ENCODE peak calls at places on chromosomes 11 and 22, in six cellular contexts. One of them, this sample, is unnamed. For H3K4me1, the result is how much of the 10 kb centered on the place peaks cover.

GRCh38 chr11:110968348-110969062 is 256.3 kb upstream of the ARHGAP20 start:
- DNase-seq in CD4-positive, CD25-positive, alpha-beta regulatory T cell: no peak
- DNase-seq in adipocyte: no peak
- DNase-seq in transverse colon: no peak
- DNase-seq in HCT116: no peak
- DNase-seq in right lobe of liver: no peak
- DNase-seq in this sample: no peak

GRCh38 chr22:41380993-41381328 is 781 bp upstream of the TEF start:
- DNase-seq in right lobe of liver: no peak
- DNase-seq in CD4-positive, CD25-positive, alpha-beta regulatory T cell: no peak
- DNase-seq in HCT116: peak
- DNase-seq in transverse colon: peak
- DNase-seq in adipocyte: peak
- DNase-seq in this sample: peak

GRCh38 chr22:49381595-49382450 is 445.9 kb downstream of the BRD1 start:
- DNase-seq in CD4-positive, CD25-positive, alpha-beta regulatory T cell: no peak
- DNase-seq in right lobe of liver: no peak
- DNase-seq in transverse colon: no peak
- DNase-seq in adipocyte: no peak
- DNase-seq in HCT116: no peak
- DNase-seq in this sample: no peak

GRCh38 chr11:120400564-120401364 is 64.6 kb downstream of the ARHGEF12 start:
- DNase-seq in right lobe of liver: no peak
- DNase-seq in CD4-positive, CD25-positive, alpha-beta regulatory T cell: no peak
- DNase-seq in adipocyte: peak
- DNase-seq in HCT116: peak
- DNase-seq in transverse colon: peak
- DNase-seq in this sample: no peak

GRCh38 chr11:17343907-17344306 is 7.7 kb upstream of the NCR3LG1 start:
- DNase-seq in CD4-positive, CD25-positive, alpha-beta regulatory T cell: no peak
- DNase-seq in right lobe of liver: no peak
- DNase-seq in adipocyte: peak
- DNase-seq in transverse colon: no peak
- DNase-seq in HCT116: peak
- DNase-seq in this sample: no peak

GRCh38 chr11:44734982-44735381 is 8.2 kb downstream of the TSPAN18 start:
- DNase-seq in right lobe of liver: no peak
- DNase-seq in adipocyte: no peak
- DNase-seq in transverse colon: no peak
- DNase-seq in CD4-positive, CD25-positive, alpha-beta regulatory T cell: no peak
- DNase-seq in HCT116: no peak
- DNase-seq in this sample: no peak

GRCh38 chr11:114171257-114172054 is 111.9 kb downstream of the ZBTB16 start:
- DNase-seq in CD4-positive, CD25-positive, alpha-beta regulatory T cell: no peak
- DNase-seq in transverse colon: peak
- DNase-seq in adipocyte: no peak
- DNase-seq in right lobe of liver: peak
- DNase-seq in HCT116: no peak
- DNase-seq in this sample: peak

GRCh38 chr11:6431861-6432260 is 8.9 kb downstream of the HPX start:
- DNase-seq in adipocyte: peak
- DNase-seq in HCT116: peak
- DNase-seq in right lobe of liver: no peak
- DNase-seq in transverse colon: no peak
- DNase-seq in CD4-positive, CD25-positive, alpha-beta regulatory T cell: no peak
- DNase-seq in this sample: no peak

GRCh38 chr11:114061053-114062049 is 1.8 kb downstream of the ZBTB16 start:
- DNase-seq in CD4-positive, CD25-positive, alpha-beta regulatory T cell: no peak
- DNase-seq in HCT116: no peak
- DNase-seq in right lobe of liver: peak
- DNase-seq in adipocyte: peak
- DNase-seq in transverse colon: no peak
- DNase-seq in this sample: peak

GRCh38 chr11:17763244-17763643 is 28.7 kb downstream of the KCNC1 start:
- DNase-seq in transverse colon: no peak
- DNase-seq in right lobe of liver: no peak
- DNase-seq in HCT116: no peak
- DNase-seq in adipocyte: no peak
- DNase-seq in CD4-positive, CD25-positive, alpha-beta regulatory T cell: no peak
- DNase-seq in this sample: no peak

GRCh38 chr11:115653926-115654325 is 149.7 kb upstream of the CADM1 start:
- DNase-seq in right lobe of liver: no peak
- DNase-seq in CD4-positive, CD25-positive, alpha-beta regulatory T cell: no peak
- DNase-seq in transverse colon: peak
- DNase-seq in HCT116: no peak
- DNase-seq in adipocyte: no peak
- DNase-seq in this sample: no peak

GRCh38 chr11:65911682-65912568 is 6.9 kb downstream of the C11orf68 start:
- DNase-seq in transverse colon: peak
- DNase-seq in right lobe of liver: no peak
- DNase-seq in adipocyte: peak
- DNase-seq in CD4-positive, CD25-positive, alpha-beta regulatory T cell: no peak
- DNase-seq in HCT116: peak
- DNase-seq in this sample: no peak

GRCh38 chr11:130024356-130024755 is 21.7 kb upstream of the PRDM10 start:
- DNase-seq in CD4-positive, CD25-positive, alpha-beta regulatory T cell: no peak
- DNase-seq in transverse colon: no peak
- DNase-seq in right lobe of liver: no peak
- DNase-seq in adipocyte: no peak
- DNase-seq in HCT116: no peak
- DNase-seq in this sample: no peak

GRCh38 chr22:32535531-32536190 is 61.0 kb downstream of the FBXO7 start:
- DNase-seq in right lobe of liver: no peak
- DNase-seq in CD4-positive, CD25-positive, alpha-beta regulatory T cell: no peak
- DNase-seq in transverse colon: no peak
- DNase-seq in HCT116: no peak
- DNase-seq in adipocyte: no peak
- DNase-seq in this sample: no peak

GRCh38 chr22:36433318-36434231 is 45.8 kb upstream of the MYH9 start:
- DNase-seq in adipocyte: no peak
- DNase-seq in HCT116: no peak
- DNase-seq in right lobe of liver: peak
- DNase-seq in CD4-positive, CD25-positive, alpha-beta regulatory T cell: no peak
- DNase-seq in transverse colon: peak
- DNase-seq in this sample: peak

GRCh38 chr11:129319751-129320150 is 55.9 kb upstream of the BARX2 start:
- DNase-seq in transverse colon: no peak
- DNase-seq in right lobe of liver: no peak
- DNase-seq in CD4-positive, CD25-positive, alpha-beta regulatory T cell: no peak
- DNase-seq in adipocyte: no peak
- DNase-seq in HCT116: no peak
- DNase-seq in this sample: no peak

GRCh38 chr11:8090756-8091155 is 9.7 kb downstream of the TUB start:
- DNase-seq in CD4-positive, CD25-positive, alpha-beta regulatory T cell: no peak
- DNase-seq in adipocyte: peak
- DNase-seq in HCT116: peak
- DNase-seq in transverse colon: no peak
- DNase-seq in right lobe of liver: no peak
- DNase-seq in this sample: no peak

GRCh38 chr11:4068962-4069361 is 25.6 kb upstream of the RRM1 start:
- DNase-seq in right lobe of liver: no peak
- DNase-seq in HCT116: no peak
- DNase-seq in transverse colon: no peak
- DNase-seq in CD4-positive, CD25-positive, alpha-beta regulatory T cell: no peak
- DNase-seq in adipocyte: no peak
- DNase-seq in this sample: no peak
- H3K4me1 ChIP-seq in right lobe of liver: under half
- H3K4me1 ChIP-seq in HCT116: under half
- H3K4me1 ChIP-seq in transverse colon: under half
- H3K4me1 ChIP-seq in CD4-positive, CD25-positive, alpha-beta regulatory T cell: under half
- H3K4me1 ChIP-seq in adipocyte: under half
- H3K4me1 ChIP-seq in this sample: under half

GRCh38 chr11:34564406-34564805 is 50.8 kb upstream of the ELF5 start:
- DNase-seq in HCT116: peak
- DNase-seq in right lobe of liver: no peak
- DNase-seq in adipocyte: peak
- DNase-seq in CD4-positive, CD25-positive, alpha-beta regulatory T cell: no peak
- DNase-seq in transverse colon: no peak
- DNase-seq in this sample: no peak

GRCh38 chr11:34564807-34565241 is 51.2 kb upstream of the ELF5 start:
- DNase-seq in HCT116: no peak
- DNase-seq in transverse colon: no peak
- DNase-seq in right lobe of liver: peak
- DNase-seq in adipocyte: peak
- DNase-seq in CD4-positive, CD25-positive, alpha-beta regulatory T cell: no peak
- DNase-seq in this sample: no peak

GRCh38 chr11:34566209-34566551 is 52.6 kb upstream of the ELF5 start:
- DNase-seq in transverse colon: no peak
- DNase-seq in adipocyte: no peak
- DNase-seq in CD4-positive, CD25-positive, alpha-beta regulatory T cell: no peak
- DNase-seq in right lobe of liver: no peak
- DNase-seq in HCT116: no peak
- DNase-seq in this sample: no peak

GRCh38 chr11:34566736-34567135 is 53.1 kb upstream of the ELF5 start:
- DNase-seq in CD4-positive, CD25-positive, alpha-beta regulatory T cell: no peak
- DNase-seq in transverse colon: no peak
- DNase-seq in HCT116: no peak
- DNase-seq in right lobe of liver: no peak
- DNase-seq in adipocyte: no peak
- DNase-seq in this sample: no peak

GRCh38 chr11:34565417-34566208 is 52.0 kb upstream of the ELF5 start:
- DNase-seq in adipocyte: no peak
- DNase-seq in CD4-positive, CD25-positive, alpha-beta regulatory T cell: no peak
- DNase-seq in transverse colon: no peak
- DNase-seq in HCT116: peak
- DNase-seq in right lobe of liver: no peak
- DNase-seq in this sample: no peak
- H3K4me3 ChIP-seq in adipocyte: no peak
- H3K4me3 ChIP-seq in CD4-positive, CD25-positive, alpha-beta regulatory T cell: no peak
- H3K4me3 ChIP-seq in transverse colon: no peak
- H3K4me3 ChIP-seq in HCT116: no peak
- H3K4me3 ChIP-seq in right lobe of liver: no peak
- H3K4me3 ChIP-seq in this sample: no peak

DNA sequence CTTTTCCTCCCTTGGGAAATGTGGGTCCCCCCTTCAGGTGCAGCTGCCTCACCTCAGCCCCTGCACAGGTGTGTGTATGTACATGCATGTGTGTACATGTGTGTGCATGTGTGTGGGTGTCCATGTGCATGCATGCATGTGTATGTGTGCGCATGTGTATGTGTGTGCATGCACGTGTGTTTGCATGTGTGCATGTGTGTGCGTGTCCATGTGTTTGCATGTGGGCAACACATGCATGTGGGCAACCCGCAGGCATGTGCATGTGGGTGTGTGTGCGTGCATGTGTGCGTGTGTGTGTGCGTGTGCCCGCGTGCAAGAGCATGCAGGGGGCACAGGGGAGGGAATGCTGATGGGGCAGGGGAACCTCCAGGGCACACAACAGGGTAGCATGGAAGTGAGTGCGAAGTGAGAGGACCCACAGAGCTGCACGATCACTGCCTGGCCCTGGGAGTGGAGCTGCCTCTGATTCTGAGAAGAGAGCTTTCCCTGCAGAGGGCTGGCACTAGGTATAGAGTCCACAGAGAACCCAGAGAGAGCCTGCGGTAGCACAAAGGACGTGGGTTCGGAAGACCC is 14.6 kb upstream of the BAIAP2L2 start:
- DNase-seq in transverse colon: no peak
- DNase-seq in CD4-positive, CD25-positive, alpha-beta regulatory T cell: no peak
- DNase-seq in right lobe of liver: peak
- DNase-seq in adipocyte: no peak
- DNase-seq in HCT116: no peak
- DNase-seq in this sample: no peak
- H3K4me1 ChIP-seq in transverse colon: under half
- H3K4me1 ChIP-seq in CD4-positive, CD25-positive, alpha-beta regulatory T cell: under half
- H3K4me1 ChIP-seq in right lobe of liver: under half
- H3K4me1 ChIP-seq in adipocyte: under half
- H3K4me1 ChIP-seq in HCT116: under half
- H3K4me1 ChIP-seq in this sample: under half

GRCh38 chr11:122642472-122642922 is 13.0 kb upstream of the UBASH3B start:
- DNase-seq in adipocyte: peak
- DNase-seq in right lobe of liver: no peak
- DNase-seq in CD4-positive, CD25-positive, alpha-beta regulatory T cell: no peak
- DNase-seq in HCT116: peak
- DNase-seq in transverse colon: no peak
- DNase-seq in this sample: peak

GRCh38 chr11:122646549-122647340 is 8.8 kb upstream of the UBASH3B start:
- DNase-seq in CD4-positive, CD25-positive, alpha-beta regulatory T cell: no peak
- DNase-seq in adipocyte: peak
- DNase-seq in right lobe of liver: no peak
- DNase-seq in HCT116: no peak
- DNase-seq in transverse colon: no peak
- DNase-seq in this sample: no peak

GRCh38 chr11:122645847-122646246 is 9.7 kb upstream of the UBASH3B start:
- DNase-seq in HCT116: no peak
- DNase-seq in transverse colon: no peak
- DNase-seq in CD4-positive, CD25-positive, alpha-beta regulatory T cell: no peak
- DNase-seq in adipocyte: no peak
- DNase-seq in right lobe of liver: no peak
- DNase-seq in this sample: no peak

GRCh38 chr11:122647728-122648127 is 7.8 kb upstream of the UBASH3B start:
- DNase-seq in transverse colon: no peak
- DNase-seq in adipocyte: no peak
- DNase-seq in right lobe of liver: no peak
- DNase-seq in CD4-positive, CD25-positive, alpha-beta regulatory T cell: no peak
- DNase-seq in HCT116: no peak
- DNase-seq in this sample: no peak

DNA sequence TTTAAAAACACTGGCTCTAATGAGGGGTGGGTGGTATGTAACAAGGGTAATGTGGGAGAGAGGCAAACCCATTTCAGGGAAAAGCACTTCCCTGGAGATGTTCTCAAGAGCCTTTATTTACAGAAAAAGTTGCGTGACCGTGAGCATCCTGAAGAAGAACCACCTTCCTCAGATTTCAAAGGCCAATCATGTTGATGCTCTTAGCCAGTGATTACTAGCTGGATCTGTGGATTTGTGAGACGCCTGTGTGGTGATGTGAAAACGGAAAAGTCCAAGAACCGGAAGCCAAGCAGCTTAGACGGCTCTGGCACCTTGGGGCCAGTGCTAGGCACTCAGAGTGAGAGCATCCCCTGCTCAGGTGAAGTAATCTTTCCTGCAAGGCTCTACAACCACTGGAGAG is 12.6 kb upstream of the UBASH3B start:
- DNase-seq in CD4-positive, CD25-positive, alpha-beta regulatory T cell: no peak
- DNase-seq in HCT116: no peak
- DNase-seq in transverse colon: no peak
- DNase-seq in right lobe of liver: no peak
- DNase-seq in adipocyte: no peak
- DNase-seq in this sample: no peak
- H3K4me3 ChIP-seq in CD4-positive, CD25-positive, alpha-beta regulatory T cell: no peak
- H3K4me3 ChIP-seq in HCT116: peak
- H3K4me3 ChIP-seq in transverse colon: no peak
- H3K4me3 ChIP-seq in right lobe of liver: no peak
- H3K4me3 ChIP-seq in adipocyte: peak
- H3K4me3 ChIP-seq in this sample: no peak

This sample was measured in pancreas.